ENCODE peak calls at places on chromosome 18, in seven cellular contexts. F is HepG2, E is GM12878, G is K562, V is upper lobe of left lung, P is transverse colon, I is SK-N-SH. X is an unnamed sample.

GRCh38 chr18:36035253-36035652 is 32.1 kb downstream of the RPRD1A start:
- DNase-seq in I (peak; percentile 53), P (no peak), E (no peak), F (no peak), V (no peak), G (no peak), X (no peak)

GRCh38 chr18:54712315-54712714 is 116.0 kb upstream of the RAB27B start:
- DNase-seq in I (no peak), V (no peak), F (no peak), P (peak; percentile 56), E (no peak), G (no peak), X (no peak)

GRCh38 chr18:38587571-38587970 is 1022.0 kb upstream of the CELF4 start:
- DNase-seq in G (no peak), I (no peak), V (no peak), F (no peak), E (no peak), P (no peak), X (no peak)

GRCh38 chr18:23689031-23689615 is at the start of gene LAMA3:
- DNase-seq in G (no peak), E (no peak), I (peak; percentile 81), F (no peak), P (peak; percentile 61), V (peak; percentile 64), X (peak; percentile 77)

GRCh38 chr18:35697869-35698268 is 116.3 kb downstream of the GALNT1 start:
- DNase-seq in G (no peak), E (no peak), I (no peak), F (no peak), P (no peak), V (no peak), X (no peak)

GRCh38 chr18:24090876-24091275 is 48.0 kb upstream of the CABYR start:
- DNase-seq in G (no peak), E (no peak), V (no peak), I (no peak), P (no peak), F (no peak), X (no peak)

GRCh38 chr18:79526468-79527460 is 131.0 kb downstream of the NFATC1 start:
- DNase-seq in I (no peak), V (peak; percentile 54), F (no peak), E (no peak), G (no peak), P (peak; percentile 6), X (no peak)

GRCh38 chr18:12773369-12773768 is 70.5 kb downstream of the PSMG2 start:
- DNase-seq in G (no peak), V (no peak), F (no peak), P (no peak), I (no peak), E (no peak), X (no peak)

GRCh38 chr18:56021136-56021813 is 433.3 kb upstream of the TCF4 start:
- DNase-seq in F (no peak), V (no peak), E (no peak), G (no peak), I (no peak), P (no peak), X (no peak)

GRCh38 chr18:8426401-8426800 is 182.8 kb upstream of the RAB12 start:
- DNase-seq in V (no peak), E (no peak), F (peak; percentile 24), P (no peak), G (peak; percentile 43), I (no peak), X (no peak)

GRCh38 chr18:68997845-68998244 is 200.0 kb downstream of the CCDC102B start:
- DNase-seq in I (no peak), F (no peak), E (no peak), P (no peak), V (no peak), G (no peak), X (no peak)

GRCh38 chr18:36514778-36515177 is 217.3 kb downstream of the FHOD3 start:
- DNase-seq in P (no peak), E (no peak), I (no peak), G (no peak), V (no peak), F (no peak), X (no peak)

GRCh38 chr18:33593261-33593660 is 15.2 kb downstream of the ASXL3 start:
- DNase-seq in V (no peak), F (no peak), P (no peak), E (no peak), G (no peak), I (no peak), X (no peak)

GRCh38 chr18:77044866-77045664 is 87.5 kb downstream of the MBP start:
- DNase-seq in F (no peak), P (no peak), I (no peak), G (no peak), V (no peak), E (no peak), X (no peak)

GRCh38 chr18:33708876-33709275 is 130.9 kb downstream of the ASXL3 start:
- DNase-seq in I (no peak), E (no peak), G (no peak), P (no peak), F (no peak), V (no peak), X (no peak)

GRCh38 chr18:47507651-47508050 is 256.2 kb upstream of the SKOR2 start:
- DNase-seq in P (no peak), I (no peak), F (no peak), V (no peak), G (no peak), E (no peak), X (no peak)

GRCh38 chr18:76405761-76406356 is 89.2 kb downstream of the ZNF516 start:
- DNase-seq in I (peak; percentile 63), V (no peak), G (peak; percentile 28), P (peak; percentile 52), F (peak; percentile 34), E (no peak), X (peak; percentile 63)

DNA sequence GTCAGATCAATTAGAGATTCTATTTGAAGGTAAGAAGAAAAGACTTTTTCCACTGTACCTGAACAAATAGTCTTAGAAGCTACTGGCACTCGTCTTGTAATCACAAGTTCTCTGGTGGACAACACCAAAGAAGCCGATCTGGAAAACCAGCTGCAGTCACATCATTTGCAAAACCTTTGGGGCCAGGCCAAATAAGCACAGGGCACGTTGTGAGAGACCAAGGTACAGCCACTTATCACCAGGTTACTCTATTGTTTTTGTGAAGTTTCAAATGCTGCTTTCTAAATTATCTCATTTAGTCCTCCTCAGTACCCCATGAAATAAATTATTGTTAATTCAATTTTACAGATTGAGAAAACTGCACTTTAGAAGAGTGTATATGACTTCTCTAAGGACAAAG is 18.5 kb downstream of the ROCK1 start:
- DNase-seq in I (no peak), G (no peak), P (no peak), E (no peak), F (no peak), V (no peak), X (no peak)
- TF ChIP-seq EP300 in I (no peak), G (no peak), P (no peak), E (no peak), F (no peak), V (no peak), X (no peak)

DNA sequence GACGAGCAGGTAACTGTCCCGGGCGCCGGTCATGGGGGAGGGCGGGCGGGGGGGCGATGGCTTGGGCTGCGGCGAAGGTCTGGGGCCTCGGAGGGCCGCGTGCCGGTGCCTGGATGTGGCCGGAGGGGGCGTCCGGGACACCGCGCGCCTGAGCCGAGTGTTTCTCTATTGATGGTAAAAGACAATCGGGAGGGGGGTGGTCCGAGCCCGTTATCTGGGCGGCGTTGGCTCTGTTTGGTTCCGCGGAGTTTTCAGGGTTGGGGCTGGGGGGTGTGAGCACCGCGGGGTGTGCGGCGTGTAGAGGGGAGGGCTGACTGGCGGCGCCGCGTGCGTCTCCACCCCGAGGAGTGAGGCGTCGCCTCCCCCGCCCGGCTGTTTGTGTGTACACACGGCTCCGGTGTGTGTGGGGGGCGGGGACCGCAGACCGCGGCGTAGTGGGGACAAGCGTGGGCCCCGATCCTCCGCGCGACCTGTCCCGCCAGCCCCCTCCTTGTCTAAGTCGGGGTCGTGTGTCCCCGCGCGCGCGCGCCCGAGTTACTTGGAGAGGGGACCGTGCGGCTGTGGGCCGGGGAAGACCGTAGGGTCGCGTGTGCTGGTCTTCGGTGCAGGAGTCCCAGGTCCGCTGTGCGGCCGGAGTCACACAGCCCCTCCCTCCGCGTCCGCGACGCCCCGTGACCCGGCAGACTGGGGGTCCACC is 1.6 kb downstream of the CTIF start:
- DNase-seq in V (peak; percentile 68), G (peak; percentile 70), I (peak; percentile 81), E (no peak), P (peak; percentile 77), F (peak; percentile 57), X (peak; percentile 65)
- TF ChIP-seq POLR2AphosphoS5 in V (no peak), G (no peak), I (no peak), E (no peak), P (no peak), F (no peak), X (no peak)

DNA sequence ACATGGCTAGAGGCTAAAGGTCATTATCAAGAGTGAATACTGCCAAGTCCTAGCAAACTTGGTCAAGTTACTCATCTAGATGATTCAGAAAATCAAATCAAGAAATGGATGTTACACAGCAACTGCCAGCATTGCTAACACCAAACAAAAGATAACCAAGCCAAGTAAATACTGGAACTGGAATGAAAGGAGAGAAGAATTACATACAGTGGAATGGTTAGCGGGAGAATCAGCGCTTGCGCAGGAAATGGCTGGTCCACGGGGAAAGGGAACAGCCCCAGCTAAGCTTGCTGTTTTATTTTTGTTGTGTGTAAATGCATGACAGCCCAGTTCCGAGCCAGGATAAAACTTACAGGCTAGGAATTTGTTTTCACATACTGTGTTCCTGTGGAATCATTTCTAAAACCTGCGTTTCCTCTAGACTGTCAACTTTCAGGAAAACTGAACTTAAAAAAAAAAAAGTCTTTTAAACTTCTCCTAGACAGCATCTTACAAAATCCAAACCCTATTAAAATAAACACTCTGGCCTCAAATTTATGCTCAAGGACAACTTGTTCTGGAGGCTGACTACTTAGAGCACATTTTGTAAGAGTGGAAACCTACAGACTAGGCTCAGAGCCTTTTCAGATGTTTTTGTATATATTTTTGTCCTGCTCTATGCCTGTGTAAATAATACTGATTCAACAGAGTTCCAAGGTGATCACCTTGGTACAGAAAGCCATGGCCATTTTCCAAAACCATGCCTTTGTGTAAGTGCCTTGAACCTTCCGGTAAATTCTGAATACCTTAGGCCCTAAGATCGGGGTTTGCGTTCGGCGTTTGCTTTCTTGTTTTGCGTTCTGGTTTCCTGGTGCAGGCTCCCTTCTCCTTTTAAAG is 30.7 kb upstream of the TXNDC2 start:
- DNase-seq in I (no peak), E (no peak), P (no peak), G (no peak), V (peak; percentile 70), F (peak; percentile 81), X (peak; percentile 61)
- TF ChIP-seq EP300 in I (no peak), E (no peak), P (peak; percentile 88), G (no peak), V (peak; percentile 74), F (peak; percentile 88), X (no peak)

GRCh38 chr18:9716780-9717563 is 8.9 kb downstream of the RAB31 start:
- DNase-seq in V (no peak), I (no peak), G (no peak), E (peak; percentile 35), P (no peak), F (no peak), X (no peak)

GRCh38 chr18:9716375-9716774 is 8.3 kb downstream of the RAB31 start:
- DNase-seq in I (no peak), G (no peak), E (no peak), P (no peak), V (no peak), F (no peak), X (no peak)

GRCh38 chr18:9720327-9720726 is 12.2 kb downstream of the RAB31 start:
- DNase-seq in I (no peak), G (no peak), V (no peak), P (no peak), E (no peak), F (no peak), X (no peak)

GRCh38 chr18:9721893-9722515 is 13.9 kb downstream of the RAB31 start:
- DNase-seq in G (no peak), P (no peak), I (no peak), F (no peak), E (no peak), V (no peak), X (no peak)

GRCh38 chr18:9719421-9719981 is 11.4 kb downstream of the RAB31 start:
- DNase-seq in G (no peak), I (no peak), E (no peak), V (peak; percentile 54), F (no peak), P (no peak), X (no peak)
- TF ChIP-seq POLR2AphosphoS5 in G (no peak), I (no peak), E (no peak), V (no peak), F (no peak), P (peak; percentile 24), X (no peak)